ENCODE peak calls at places on chromosomes 5 and 9, in four cellular contexts. N is GM12865, D is foreskin fibroblast, R is choroid plexus epithelial cell. F is an unnamed sample.

GRCh38 chr5:35438288-35438687 is 179.4 kb upstream of the SPEF2 start:
- DNase-seq in N (no peak), D (no peak), R (no peak), F (no peak)

GRCh38 chr5:149402291-149402690 is 23.2 kb upstream of the IL17B start:
- DNase-seq in R (no peak), N (no peak), D (no peak), F (no peak)

GRCh38 chr5:9437741-9438240 is 108.1 kb downstream of the SEMA5A start:
- DNase-seq in R (peak; percentile 69), D (peak; percentile 94), N (no peak), F (no peak)

GRCh38 chr5:129078660-129079059 is 15.9 kb upstream of the ISOC1 start:
- DNase-seq in R (no peak), N (no peak), D (no peak), F (no peak)

GRCh38 chr9:71929223-71929622 is 17.8 kb downstream of the C9orf85 start:
- DNase-seq in N (no peak), R (peak; percentile 25), D (peak; percentile 88), F (no peak)

GRCh38 chr9:16396389-16396788 is 474.1 kb downstream of the BNC2 start:
- DNase-seq in N (no peak), D (peak; percentile 42), R (peak; percentile 47), F (no peak)

GRCh38 chr5:137498301-137498735 is 808 bp downstream of the SPOCK1 start:
- DNase-seq in D (peak; percentile 60), R (peak; percentile 4), N (no peak), F (no peak)

GRCh38 chr9:16505159-16505558 is 365.3 kb downstream of the BNC2 start:
- DNase-seq in N (no peak), D (peak; percentile 62), R (peak; percentile 75), F (no peak)

GRCh38 chr5:53323511-53323910 is 156.9 kb upstream of the FST start:
- DNase-seq in R (no peak), N (no peak), D (no peak), F (no peak)

GRCh38 chr5:116947691-116948528 is 373.3 kb upstream of the SEMA6A start:
- DNase-seq in N (peak; percentile 85), D (peak; percentile 7), R (peak; percentile 53), F (peak; percentile 74)

GRCh38 chr5:75681125-75681830 is 36.0 kb downstream of the POC5 start:
- DNase-seq in D (peak; percentile 57), R (peak; percentile 75), N (peak; percentile 44), F (no peak)

GRCh38 chr9:109094268-109094667 is 25.5 kb downstream of the TMEM245 start:
- DNase-seq in N (no peak), D (no peak), R (no peak), F (no peak)

GRCh38 chr5:15932066-15932465 is 247.5 kb downstream of the MARCHF11 start:
- DNase-seq in R (no peak), N (no peak), D (no peak), F (no peak)

GRCh38 chr9:83469722-83470121 is 68.5 kb downstream of the FRMD3 start:
- DNase-seq in N (no peak), R (no peak), D (no peak), F (no peak)

GRCh38 chr5:43432486-43433365 is 20.5 kb upstream of the CCL28 start:
- DNase-seq in D (peak; percentile 81), N (no peak), R (peak; percentile 92), F (no peak)

GRCh38 chr9:98541684-98542230 is 167.0 kb downstream of the GABBR2 start:
- DNase-seq in D (no peak), R (no peak), N (no peak), F (no peak)

GRCh38 chr5:118195215-118195614 is 793.1 kb downstream of the DTWD2 start:
- DNase-seq in R (no peak), N (no peak), D (peak; percentile 7), F (no peak)

GRCh38 chr9:89418882-89419641 is 78.9 kb downstream of the SEMA4D start:
- DNase-seq in D (no peak), R (no peak), N (peak; percentile 86), F (peak; percentile 92)

GRCh38 chr9:31136524-31136923 is 1247.9 kb upstream of the ACO1 start:
- DNase-seq in D (no peak), R (no peak), N (no peak), F (no peak)

GRCh38 chr5:35003018-35003957 is 44.5 kb downstream of the AGXT2 start:
- DNase-seq in D (peak; percentile 76), R (peak; percentile 69), N (peak; percentile 75), F (peak; percentile 73)

GRCh38 chr5:151572657-151573368 is 18.3 kb downstream of the FAT2 start:
- DNase-seq in N (no peak), D (no peak), R (no peak), F (no peak)

GRCh38 chr5:76790632-76791290 is 28.1 kb upstream of the F2RL1 start:
- DNase-seq in R (peak; percentile 98), N (peak; percentile 21), D (peak; percentile 97), F (peak; percentile 3)

GRCh38 chr5:143064207-143064606 is 294.0 kb downstream of the ARHGAP26 start:
- DNase-seq in D (no peak), N (no peak), R (no peak), F (no peak)

GRCh38 chr9:98862936-98863335 is 55.5 kb downstream of the GALNT12 start:
- DNase-seq in R (no peak), D (no peak), N (no peak), F (no peak)

GRCh38 chr9:89789922-89790510 is 185.2 kb downstream of the GADD45G start:
- DNase-seq in D (no peak), R (no peak), N (no peak), F (no peak)

GRCh38 chr9:114273461-114273881 is 49.4 kb upstream of the ORM1 start:
- DNase-seq in D (no peak), N (no peak), R (no peak), F (no peak)

GRCh38 chr9:114274217-114274616 is 48.7 kb upstream of the ORM1 start:
- DNase-seq in R (no peak), N (no peak), D (no peak), F (no peak)

GRCh38 chr9:114270120-114270975 is 52.5 kb upstream of the ORM1 start:
- DNase-seq in D (no peak), R (no peak), N (no peak), F (no peak)

GRCh38 chr9:114272739-114273431 is 50.0 kb upstream of the ORM1 start:
- DNase-seq in N (no peak), R (no peak), D (no peak), F (no peak)

DNA sequence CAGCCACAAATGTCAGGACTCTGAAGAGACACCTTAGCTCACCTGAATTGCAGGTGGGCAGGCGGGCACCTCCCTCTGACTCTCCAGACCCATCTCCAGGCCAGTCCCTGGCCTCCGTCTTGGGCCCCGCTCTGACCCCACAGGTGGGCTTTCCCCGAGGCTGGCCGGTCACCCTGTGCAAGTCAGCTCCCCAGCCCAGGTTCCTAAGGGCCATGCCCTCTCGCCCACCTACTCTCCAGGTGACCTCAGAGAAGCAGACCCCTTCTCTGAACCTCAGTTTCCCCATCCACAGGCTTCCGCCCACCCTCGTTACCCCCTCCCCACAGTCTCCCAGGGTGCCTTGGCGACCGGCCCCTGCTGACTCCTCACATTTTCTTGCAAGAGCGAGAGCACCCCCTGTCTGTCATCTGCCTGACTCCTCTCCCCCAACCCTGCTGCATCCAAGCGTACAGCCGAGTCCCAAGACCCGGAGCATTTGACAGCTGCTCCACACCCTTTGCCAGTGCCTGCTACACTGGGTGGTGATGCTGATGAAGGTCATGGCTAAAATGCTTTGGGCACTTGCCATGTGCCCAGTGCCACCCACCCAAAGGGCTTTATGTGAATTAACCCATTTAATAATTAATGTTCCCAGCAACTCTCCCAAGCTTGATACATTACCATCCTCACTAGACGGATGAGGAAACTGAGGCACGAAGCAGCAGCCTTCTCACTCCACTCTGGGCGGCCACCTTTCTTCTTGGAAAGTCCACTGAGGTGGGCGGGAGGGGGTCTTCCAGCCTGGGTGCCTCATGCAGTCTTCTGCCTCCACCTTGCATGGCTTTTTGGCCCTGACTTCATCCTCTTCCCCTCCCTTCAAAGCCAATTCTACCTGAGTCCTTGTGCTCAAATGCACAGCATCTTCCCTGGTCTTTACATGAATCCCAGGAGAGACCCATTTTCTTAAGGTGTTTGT is 51.1 kb upstream of the ORM1 start:
- DNase-seq in R (peak; percentile 59), N (no peak), D (peak; percentile 54), F (peak; percentile 35)
- TF ChIP-seq CTCF in R (peak; percentile 67), N (no peak), D (peak; percentile 27), F (peak; percentile 21)

GRCh38 chr5:139383993-139384590 is 995 bp upstream of the SLC23A1 start:
- DNase-seq in D (no peak), R (no peak), N (no peak), F (no peak)
- TF ChIP-seq CTCF in D (no peak), R (no peak), N (no peak), F (no peak)

GRCh38 chr9:92508018-92508417 is 25.7 kb upstream of the ASPN start:
- DNase-seq in R (peak; percentile 28), N (no peak), D (peak; percentile 26), F (no peak)
- TF ChIP-seq CTCF in R (peak; percentile 48), N (no peak), D (no peak), F (no peak)

GRCh38 chr5:178113141-178113787 is at the start of gene N4BP3:
- DNase-seq in D (peak; percentile 63), R (peak; percentile 47), N (peak; percentile 91), F (peak; percentile 88)
- TF ChIP-seq CTCF in D (no peak), R (no peak), N (peak; percentile 23), F (no peak)

F was measured in activated CD8-positive, alpha-beta T cell treated with anti-CD3 and anti-CD28 coated beads for 36 hours.